ENCODE peak calls at places on chromosomes 3 and 15, in ten cellular contexts. One of them, this sample, is unnamed.

GRCh38 chr3:177262396-177262795 is 65.1 kb upstream of the TBL1XR1 start:
- DNase-seq in fibroblast of mammary gland: peak; percentile 22
- DNase-seq in lower lobe of right lung: no peak
- DNase-seq in lower leg skin: no peak
- DNase-seq in endothelial cell of umbilical vein: no peak
- DNase-seq in OCI-LY7: no peak
- DNase-seq in IMR-90: peak; percentile 40
- DNase-seq in choroid plexus epithelial cell: peak; percentile 44
- DNase-seq in foreskin fibroblast: peak; percentile 39
- DNase-seq in stomach: no peak
- DNase-seq in this sample: no peak

GRCh38 chr15:80876034-80876433 is 96.9 kb downstream of the CEMIP start:
- DNase-seq in OCI-LY7: no peak
- DNase-seq in lower lobe of right lung: no peak
- DNase-seq in foreskin fibroblast: no peak
- DNase-seq in IMR-90: no peak
- DNase-seq in choroid plexus epithelial cell: peak; percentile 47
- DNase-seq in fibroblast of mammary gland: no peak
- DNase-seq in lower leg skin: no peak
- DNase-seq in endothelial cell of umbilical vein: no peak
- DNase-seq in stomach: no peak
- DNase-seq in this sample: no peak

GRCh38 chr3:166071831-166072230 is 234.6 kb upstream of the BCHE start:
- DNase-seq in choroid plexus epithelial cell: no peak
- DNase-seq in endothelial cell of umbilical vein: no peak
- DNase-seq in lower leg skin: no peak
- DNase-seq in fibroblast of mammary gland: no peak
- DNase-seq in OCI-LY7: no peak
- DNase-seq in stomach: no peak
- DNase-seq in lower lobe of right lung: no peak
- DNase-seq in foreskin fibroblast: no peak
- DNase-seq in IMR-90: no peak
- DNase-seq in this sample: no peak

GRCh38 chr15:44261007-44261706 is 27.4 kb upstream of the GOLM2 start:
- DNase-seq in stomach: no peak
- DNase-seq in foreskin fibroblast: no peak
- DNase-seq in fibroblast of mammary gland: no peak
- DNase-seq in lower lobe of right lung: no peak
- DNase-seq in choroid plexus epithelial cell: no peak
- DNase-seq in IMR-90: no peak
- DNase-seq in endothelial cell of umbilical vein: no peak
- DNase-seq in lower leg skin: no peak
- DNase-seq in OCI-LY7: no peak
- DNase-seq in this sample: no peak

GRCh38 chr3:48015451-48016182 is 599 bp downstream of the MAP4 start:
- DNase-seq in stomach: no peak
- DNase-seq in lower lobe of right lung: no peak
- DNase-seq in fibroblast of mammary gland: no peak
- DNase-seq in lower leg skin: no peak
- DNase-seq in endothelial cell of umbilical vein: no peak
- DNase-seq in foreskin fibroblast: no peak
- DNase-seq in IMR-90: peak; percentile 41
- DNase-seq in OCI-LY7: no peak
- DNase-seq in choroid plexus epithelial cell: peak; percentile 66
- DNase-seq in this sample: no peak

GRCh38 chr3:51933471-51934138 is 8.1 kb downstream of the RRP9 start:
- DNase-seq in fibroblast of mammary gland: no peak
- DNase-seq in lower leg skin: no peak
- DNase-seq in foreskin fibroblast: no peak
- DNase-seq in choroid plexus epithelial cell: no peak
- DNase-seq in IMR-90: no peak
- DNase-seq in stomach: no peak
- DNase-seq in lower lobe of right lung: no peak
- DNase-seq in OCI-LY7: no peak
- DNase-seq in endothelial cell of umbilical vein: no peak
- DNase-seq in this sample: no peak

GRCh38 chr15:80978685-80979084 is 10.9 kb downstream of the MESD start:
- DNase-seq in stomach: no peak
- DNase-seq in choroid plexus epithelial cell: peak; percentile 67
- DNase-seq in OCI-LY7: no peak
- DNase-seq in endothelial cell of umbilical vein: peak; percentile 58
- DNase-seq in foreskin fibroblast: no peak
- DNase-seq in fibroblast of mammary gland: peak; percentile 54
- DNase-seq in lower leg skin: no peak
- DNase-seq in IMR-90: peak; percentile 61
- DNase-seq in lower lobe of right lung: no peak
- DNase-seq in this sample: no peak

GRCh38 chr3:171876651-171877272 is 33.6 kb downstream of the TMEM212 start:
- DNase-seq in lower leg skin: no peak
- DNase-seq in endothelial cell of umbilical vein: peak; percentile 90
- DNase-seq in OCI-LY7: no peak
- DNase-seq in foreskin fibroblast: peak; percentile 81
- DNase-seq in choroid plexus epithelial cell: peak; percentile 97
- DNase-seq in IMR-90: peak; percentile 94
- DNase-seq in lower lobe of right lung: no peak
- DNase-seq in fibroblast of mammary gland: peak; percentile 98
- DNase-seq in stomach: no peak
- DNase-seq in this sample: no peak

GRCh38 chr3:152289708-152290107 is 21.0 kb downstream of the MBNL1 start:
- DNase-seq in IMR-90: no peak
- DNase-seq in stomach: no peak
- DNase-seq in OCI-LY7: no peak
- DNase-seq in foreskin fibroblast: no peak
- DNase-seq in lower lobe of right lung: no peak
- DNase-seq in endothelial cell of umbilical vein: no peak
- DNase-seq in lower leg skin: no peak
- DNase-seq in choroid plexus epithelial cell: no peak
- DNase-seq in fibroblast of mammary gland: peak; percentile 30
- DNase-seq in this sample: no peak

GRCh38 chr3:77835916-77836315 is 796.0 kb downstream of the ROBO2 start:
- DNase-seq in IMR-90: peak; percentile 12
- DNase-seq in lower leg skin: no peak
- DNase-seq in OCI-LY7: no peak
- DNase-seq in foreskin fibroblast: peak; percentile 29
- DNase-seq in lower lobe of right lung: no peak
- DNase-seq in choroid plexus epithelial cell: peak; percentile 53
- DNase-seq in fibroblast of mammary gland: no peak
- DNase-seq in endothelial cell of umbilical vein: no peak
- DNase-seq in stomach: no peak
- DNase-seq in this sample: no peak

GRCh38 chr15:92624401-92624991 is 31.1 kb downstream of the FAM174B start:
- DNase-seq in foreskin fibroblast: no peak
- DNase-seq in lower leg skin: peak; percentile 61
- DNase-seq in IMR-90: no peak
- DNase-seq in stomach: peak; percentile 57
- DNase-seq in endothelial cell of umbilical vein: peak; percentile 56
- DNase-seq in fibroblast of mammary gland: no peak
- DNase-seq in choroid plexus epithelial cell: no peak
- DNase-seq in lower lobe of right lung: no peak
- DNase-seq in OCI-LY7: no peak
- DNase-seq in this sample: no peak

DNA sequence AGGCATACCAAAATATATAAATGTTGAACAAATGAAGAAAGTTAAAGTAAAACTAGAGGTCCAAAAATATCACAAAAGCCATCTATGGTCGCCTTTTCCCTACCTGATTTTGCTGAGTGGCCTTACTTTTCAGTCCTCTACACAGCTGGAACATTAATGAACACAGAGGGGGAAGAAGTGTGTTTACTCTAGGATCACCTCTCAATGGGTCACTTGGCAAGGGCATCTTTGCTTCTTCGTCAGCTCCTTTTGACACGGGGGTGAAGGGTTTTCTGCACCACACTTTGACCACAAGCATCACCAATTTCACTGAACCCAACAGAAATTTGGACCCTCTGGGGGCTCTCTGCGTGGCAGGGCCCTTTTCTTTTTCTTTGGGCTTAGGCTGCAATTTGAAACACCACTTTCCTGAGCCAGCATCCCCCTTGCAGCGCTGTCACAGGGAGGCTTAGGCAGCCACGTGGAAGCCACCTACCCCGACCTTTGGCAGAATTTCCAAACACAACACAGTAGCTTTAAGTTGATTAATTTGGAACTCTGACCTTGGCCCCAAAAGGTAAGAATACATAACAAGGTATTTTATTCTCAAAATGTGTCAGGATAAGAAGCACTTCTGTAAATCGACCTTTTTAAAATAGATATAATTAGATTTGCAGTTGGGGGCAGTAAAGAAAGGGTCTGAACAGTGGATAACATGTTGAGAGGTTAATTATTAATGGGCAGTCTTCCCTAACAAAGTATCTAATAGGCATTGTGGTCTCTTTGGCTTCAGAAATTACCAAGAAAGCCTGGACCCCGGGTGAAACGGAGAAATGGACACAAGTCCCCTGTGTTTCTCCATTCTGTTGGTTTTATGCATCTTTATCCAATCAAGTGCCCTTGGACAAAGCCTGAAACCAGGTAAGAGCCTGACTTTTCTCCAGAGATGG is at the start of gene LIPC:
- DNase-seq in foreskin fibroblast: no peak
- DNase-seq in choroid plexus epithelial cell: no peak
- DNase-seq in IMR-90: no peak
- DNase-seq in OCI-LY7: no peak
- DNase-seq in fibroblast of mammary gland: no peak
- DNase-seq in lower leg skin: no peak
- DNase-seq in endothelial cell of umbilical vein: no peak
- DNase-seq in lower lobe of right lung: no peak
- DNase-seq in stomach: no peak
- DNase-seq in this sample: no peak
- H3K4me3 ChIP-seq in foreskin fibroblast: no peak within 1 kb of the TSS
- H3K4me3 ChIP-seq in choroid plexus epithelial cell: no peak within 1 kb of the TSS
- H3K4me3 ChIP-seq in IMR-90: no peak within 1 kb of the TSS
- H3K4me3 ChIP-seq in OCI-LY7: no peak within 1 kb of the TSS
- H3K4me3 ChIP-seq in fibroblast of mammary gland: no peak within 1 kb of the TSS
- H3K4me3 ChIP-seq in lower leg skin: no peak within 1 kb of the TSS
- H3K4me3 ChIP-seq in endothelial cell of umbilical vein: no peak within 1 kb of the TSS
- H3K4me3 ChIP-seq in lower lobe of right lung: no peak within 1 kb of the TSS
- H3K4me3 ChIP-seq in stomach: no peak within 1 kb of the TSS
- H3K4me3 ChIP-seq in this sample: no peak within 1 kb of the TSS

GRCh38 chr3:189726277-189726676 is 95.1 kb downstream of the TP63 start:
- DNase-seq in stomach: no peak
- DNase-seq in choroid plexus epithelial cell: no peak
- DNase-seq in foreskin fibroblast: no peak
- DNase-seq in lower lobe of right lung: no peak
- DNase-seq in lower leg skin: no peak
- DNase-seq in fibroblast of mammary gland: peak; percentile 20
- DNase-seq in IMR-90: peak; percentile 23
- DNase-seq in OCI-LY7: no peak
- DNase-seq in endothelial cell of umbilical vein: no peak
- DNase-seq in this sample: no peak

GRCh38 chr3:189718215-189718614 is 87.0 kb downstream of the TP63 start:
- DNase-seq in choroid plexus epithelial cell: no peak
- DNase-seq in stomach: no peak
- DNase-seq in lower lobe of right lung: no peak
- DNase-seq in lower leg skin: no peak
- DNase-seq in IMR-90: no peak
- DNase-seq in foreskin fibroblast: no peak
- DNase-seq in endothelial cell of umbilical vein: no peak
- DNase-seq in fibroblast of mammary gland: no peak
- DNase-seq in OCI-LY7: no peak
- DNase-seq in this sample: no peak

GRCh38 chr3:189721873-189722665 is 90.9 kb downstream of the TP63 start:
- DNase-seq in choroid plexus epithelial cell: no peak
- DNase-seq in lower lobe of right lung: no peak
- DNase-seq in lower leg skin: no peak
- DNase-seq in fibroblast of mammary gland: no peak
- DNase-seq in OCI-LY7: no peak
- DNase-seq in foreskin fibroblast: no peak
- DNase-seq in endothelial cell of umbilical vein: no peak
- DNase-seq in stomach: no peak
- DNase-seq in IMR-90: peak; percentile 18
- DNase-seq in this sample: no peak

GRCh38 chr3:189724366-189724765 is 93.2 kb downstream of the TP63 start:
- DNase-seq in fibroblast of mammary gland: peak; percentile 62
- DNase-seq in foreskin fibroblast: peak; percentile 48
- DNase-seq in stomach: no peak
- DNase-seq in choroid plexus epithelial cell: peak; percentile 37
- DNase-seq in lower lobe of right lung: no peak
- DNase-seq in endothelial cell of umbilical vein: no peak
- DNase-seq in lower leg skin: no peak
- DNase-seq in IMR-90: peak; percentile 36
- DNase-seq in OCI-LY7: no peak
- DNase-seq in this sample: no peak

DNA sequence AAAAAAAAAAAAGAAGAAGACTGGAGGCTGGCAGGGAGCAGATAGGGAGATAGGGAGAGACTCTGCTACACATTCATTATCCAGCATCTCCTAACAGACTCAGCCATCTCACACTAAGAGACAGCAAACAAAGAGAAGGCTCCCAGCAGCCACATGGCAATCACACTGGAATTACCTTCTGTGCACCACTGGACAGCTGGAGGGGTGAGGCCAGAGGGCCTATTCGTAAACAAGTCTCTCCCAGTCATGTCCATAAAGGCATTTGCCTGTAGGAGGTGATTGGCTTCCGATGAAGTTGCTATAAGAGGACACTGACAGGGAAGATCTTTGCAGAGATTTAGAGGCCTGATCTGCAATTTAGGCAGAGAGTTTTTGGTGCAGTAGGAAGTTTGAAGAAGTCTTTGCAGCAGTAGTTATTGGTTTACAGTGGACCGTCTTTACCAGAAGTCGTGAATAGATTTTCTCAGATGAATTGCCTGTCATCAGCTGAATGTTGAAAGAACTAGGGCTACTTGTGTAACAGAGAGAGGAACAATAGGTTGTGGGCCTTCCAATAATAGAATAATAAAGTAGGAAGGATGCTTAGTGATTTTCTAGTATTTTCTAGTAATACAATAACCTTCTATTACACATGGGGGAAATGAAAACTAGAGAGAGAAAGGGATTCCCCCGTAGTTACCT is 89.7 kb downstream of the TP63 start:
- DNase-seq in fibroblast of mammary gland: peak; percentile 20
- DNase-seq in OCI-LY7: no peak
- DNase-seq in IMR-90: no peak
- DNase-seq in lower lobe of right lung: no peak
- DNase-seq in foreskin fibroblast: no peak
- DNase-seq in endothelial cell of umbilical vein: no peak
- DNase-seq in choroid plexus epithelial cell: no peak
- DNase-seq in lower leg skin: no peak
- DNase-seq in stomach: no peak
- DNase-seq in this sample: no peak
- TF ChIP-seq CTCF in fibroblast of mammary gland: no peak
- TF ChIP-seq CTCF in OCI-LY7: no peak
- TF ChIP-seq CTCF in IMR-90: no peak
- TF ChIP-seq CTCF in lower lobe of right lung: no peak
- TF ChIP-seq CTCF in foreskin fibroblast: no peak
- TF ChIP-seq CTCF in endothelial cell of umbilical vein: no peak
- TF ChIP-seq CTCF in choroid plexus epithelial cell: no peak
- TF ChIP-seq CTCF in lower leg skin: no peak
- TF ChIP-seq CTCF in stomach: no peak
- TF ChIP-seq CTCF in this sample: no peak

GRCh38 chr3:24494616-24495333 is at the start of gene THRB:
- DNase-seq in stomach: peak; percentile 74
- DNase-seq in lower leg skin: peak; percentile 62
- DNase-seq in fibroblast of mammary gland: peak; percentile 59
- DNase-seq in foreskin fibroblast: peak; percentile 42
- DNase-seq in IMR-90: no peak
- DNase-seq in endothelial cell of umbilical vein: peak; percentile 48
- DNase-seq in OCI-LY7: no peak
- DNase-seq in lower lobe of right lung: peak; percentile 78
- DNase-seq in choroid plexus epithelial cell: peak; percentile 48
- DNase-seq in this sample: peak; percentile 22
- H3K4me3 ChIP-seq in stomach: peak within 1 kb of the TSS; percentile 69
- H3K4me3 ChIP-seq in lower leg skin: peak within 1 kb of the TSS; percentile 79
- H3K4me3 ChIP-seq in fibroblast of mammary gland: peak within 1 kb of the TSS; percentile 89
- H3K4me3 ChIP-seq in foreskin fibroblast: peak within 1 kb of the TSS; percentile 75
- H3K4me3 ChIP-seq in IMR-90: no peak within 1 kb of the TSS
- H3K4me3 ChIP-seq in endothelial cell of umbilical vein: peak within 1 kb of the TSS; percentile 56
- H3K4me3 ChIP-seq in OCI-LY7: no peak within 1 kb of the TSS
- H3K4me3 ChIP-seq in lower lobe of right lung: peak within 1 kb of the TSS; percentile 86
- H3K4me3 ChIP-seq in choroid plexus epithelial cell: peak within 1 kb of the TSS; percentile 67
- H3K4me3 ChIP-seq in this sample: peak within 1 kb of the TSS; percentile 14

GRCh38 chr3:26091096-26091495 is 301.2 kb downstream of the OXSM start:
- DNase-seq in IMR-90: no peak
- DNase-seq in lower leg skin: no peak
- DNase-seq in stomach: no peak
- DNase-seq in OCI-LY7: no peak
- DNase-seq in fibroblast of mammary gland: no peak
- DNase-seq in foreskin fibroblast: no peak
- DNase-seq in endothelial cell of umbilical vein: no peak
- DNase-seq in lower lobe of right lung: no peak
- DNase-seq in choroid plexus epithelial cell: no peak
- DNase-seq in this sample: no peak
- TF ChIP-seq CTCF in IMR-90: no peak
- TF ChIP-seq CTCF in lower leg skin: no peak
- TF ChIP-seq CTCF in stomach: no peak
- TF ChIP-seq CTCF in OCI-LY7: no peak
- TF ChIP-seq CTCF in fibroblast of mammary gland: no peak
- TF ChIP-seq CTCF in foreskin fibroblast: no peak
- TF ChIP-seq CTCF in endothelial cell of umbilical vein: no peak
- TF ChIP-seq CTCF in lower lobe of right lung: no peak
- TF ChIP-seq CTCF in choroid plexus epithelial cell: no peak
- TF ChIP-seq CTCF in this sample: no peak